ENCODE peak calls at places on chromosome 2, in eight cellular contexts. G is uterus, W is right lobe of liver, E is lung, X is neural progenitor cell, U is A549, L is Panc1, I is spleen. A is an unnamed sample.

GRCh38 chr2:91442246-91442905 is 2750.9 kb downstream of the RPIA start:
- DNase-seq in G (no peak), W (peak; percentile 62), E (no peak), X (peak; percentile 2), U (no peak), L (no peak), I (peak; percentile 80), A (peak; percentile 27)

GRCh38 chr2:171568085-171568484 is 45.8 kb downstream of the CYBRD1 start:
- DNase-seq in G (no peak), W (no peak), E (no peak), X (no peak), U (no peak), L (no peak), I (no peak), A (no peak)

GRCh38 chr2:158407031-158407430 is 49.5 kb downstream of the CCDC148 start:
- DNase-seq in G (no peak), W (no peak), E (no peak), X (no peak), U (no peak), L (no peak), I (no peak), A (no peak)

GRCh38 chr2:139720056-139720455 is 939.9 kb upstream of the NXPH2 start:
- DNase-seq in G (no peak), W (no peak), E (no peak), X (no peak), U (no peak), L (no peak), I (no peak), A (no peak)

GRCh38 chr2:96875498-96876035 is 5.7 kb upstream of the SEMA4C start:
- DNase-seq in G (no peak), W (no peak), E (no peak), X (peak; percentile 83), U (no peak), L (no peak), I (no peak), A (no peak)

GRCh38 chr2:72210470-72210869 is 62.8 kb upstream of the CYP26B1 start:
- DNase-seq in G (no peak), W (no peak), E (no peak), X (no peak), U (peak; percentile 43), L (no peak), I (no peak), A (no peak)

GRCh38 chr2:23354554-23354953 is 30.4 kb upstream of the KLHL29 start:
- DNase-seq in G (no peak), W (no peak), E (no peak), X (no peak), U (no peak), L (no peak), I (no peak), A (no peak)

GRCh38 chr2:230893881-230894781 is 29.4 kb downstream of the ITM2C start:
- DNase-seq in G (peak; percentile 5), W (peak; percentile 39), E (no peak), X (peak; percentile 33), U (no peak), L (no peak), I (peak; percentile 88), A (no peak)

GRCh38 chr2:43219383-43220228 is 6.8 kb downstream of the ZFP36L2 start:
- DNase-seq in G (peak; percentile 87), W (peak; percentile 94), E (peak; percentile 88), X (peak; percentile 57), U (peak; percentile 93), L (peak; percentile 77), I (peak; percentile 97), A (peak; percentile 93)

GRCh38 chr2:64221935-64222334 is 77.7 kb upstream of the PELI1 start:
- DNase-seq in G (no peak), W (no peak), E (no peak), X (no peak), U (no peak), L (no peak), I (no peak), A (no peak)

GRCh38 chr2:72934683-72935610 is 17.6 kb downstream of the EMX1 start:
- DNase-seq in G (no peak), W (peak; percentile 48), E (no peak), X (peak; percentile 65), U (peak; percentile 59), L (no peak), I (peak; percentile 50), A (peak; percentile 42)

GRCh38 chr2:103875111-103875510 is 978.8 kb upstream of the POU3F3 start:
- DNase-seq in G (no peak), W (no peak), E (no peak), X (no peak), U (no peak), L (no peak), I (no peak), A (no peak)

GRCh38 chr2:28347596-28347995 is 45.1 kb upstream of the FOSL2 start:
- DNase-seq in G (no peak), W (peak; percentile 42), E (no peak), X (no peak), U (no peak), L (no peak), I (peak; percentile 74), A (peak; percentile 46)

GRCh38 chr2:197209742-197210408 is 100.7 kb downstream of the ANKRD44 start:
- DNase-seq in G (no peak), W (no peak), E (peak; percentile 73), X (no peak), U (no peak), L (no peak), I (no peak), A (no peak)

GRCh38 chr2:195899226-195899625 is 169.4 kb downstream of the DNAH7 start:
- DNase-seq in G (no peak), W (no peak), E (no peak), X (no peak), U (no peak), L (no peak), I (no peak), A (no peak)

GRCh38 chr2:54429055-54429454 is 27.1 kb upstream of the SPTBN1 start:
- DNase-seq in G (no peak), W (no peak), E (no peak), X (no peak), U (no peak), L (no peak), I (no peak), A (no peak)

GRCh38 chr2:234422242-234422641 is 74.6 kb downstream of the ARL4C start:
- DNase-seq in G (no peak), W (no peak), E (no peak), X (no peak), U (peak; percentile 92), L (peak; percentile 93), I (no peak), A (no peak)
- TF ChIP-seq CTCF in G (no peak), W (no peak), E (no peak), X (no peak), U (no peak), L (no peak), I (no peak), A (no peak)

GRCh38 chr2:45888167-45888566 is 236.7 kb downstream of the PRKCE start:
- DNase-seq in G (no peak), W (no peak), E (no peak), X (no peak), U (no peak), L (no peak), I (no peak), A (no peak)

GRCh38 chr2:45888641-45889040 is 237.2 kb downstream of the PRKCE start:
- DNase-seq in G (no peak), W (no peak), E (no peak), X (no peak), U (no peak), L (no peak), I (no peak), A (no peak)

GRCh38 chr2:45889620-45890019 is 238.1 kb downstream of the PRKCE start:
- DNase-seq in G (no peak), W (no peak), E (no peak), X (no peak), U (no peak), L (no peak), I (no peak), A (no peak)

GRCh38 chr2:45890094-45890646 is 238.7 kb downstream of the PRKCE start:
- DNase-seq in G (no peak), W (no peak), E (no peak), X (no peak), U (no peak), L (no peak), I (no peak), A (no peak)

DNA sequence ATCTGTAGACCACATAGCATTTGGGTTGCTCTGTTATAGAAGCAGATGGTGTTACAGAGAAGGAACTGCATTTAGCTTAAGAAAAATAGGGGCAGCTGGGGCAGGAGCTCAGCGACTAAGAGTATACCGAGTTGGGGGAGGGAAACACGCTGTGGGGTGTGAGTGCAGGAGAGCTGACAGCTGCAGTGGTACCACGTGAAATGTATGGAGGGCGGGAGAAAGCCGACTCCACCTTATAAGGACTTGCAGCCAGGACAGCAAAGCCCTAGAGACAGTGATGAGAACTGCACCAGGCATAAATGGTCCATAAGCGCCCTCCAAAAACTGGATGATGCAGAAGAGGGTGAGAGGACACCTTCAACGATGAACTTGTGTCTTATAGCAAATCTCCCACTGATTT is 237.6 kb downstream of the PRKCE start:
- DNase-seq in G (no peak), W (no peak), E (no peak), X (peak; percentile 33), U (peak; percentile 18), L (no peak), I (peak; percentile 83), A (no peak)
- H3K4me1 ChIP-seq in G (peaks cover 34% of the 10 kb centered on the region), W (peaks cover 4% of the 10 kb centered on the region), E (peaks cover 35% of the 10 kb centered on the region), X (no peaks in the 10 kb centered on the region), U (no peaks in the 10 kb centered on the region), L (no peaks in the 10 kb centered on the region), I (peaks cover 98% of the 10 kb centered on the region), A (no peaks in the 10 kb centered on the region)

DNA sequence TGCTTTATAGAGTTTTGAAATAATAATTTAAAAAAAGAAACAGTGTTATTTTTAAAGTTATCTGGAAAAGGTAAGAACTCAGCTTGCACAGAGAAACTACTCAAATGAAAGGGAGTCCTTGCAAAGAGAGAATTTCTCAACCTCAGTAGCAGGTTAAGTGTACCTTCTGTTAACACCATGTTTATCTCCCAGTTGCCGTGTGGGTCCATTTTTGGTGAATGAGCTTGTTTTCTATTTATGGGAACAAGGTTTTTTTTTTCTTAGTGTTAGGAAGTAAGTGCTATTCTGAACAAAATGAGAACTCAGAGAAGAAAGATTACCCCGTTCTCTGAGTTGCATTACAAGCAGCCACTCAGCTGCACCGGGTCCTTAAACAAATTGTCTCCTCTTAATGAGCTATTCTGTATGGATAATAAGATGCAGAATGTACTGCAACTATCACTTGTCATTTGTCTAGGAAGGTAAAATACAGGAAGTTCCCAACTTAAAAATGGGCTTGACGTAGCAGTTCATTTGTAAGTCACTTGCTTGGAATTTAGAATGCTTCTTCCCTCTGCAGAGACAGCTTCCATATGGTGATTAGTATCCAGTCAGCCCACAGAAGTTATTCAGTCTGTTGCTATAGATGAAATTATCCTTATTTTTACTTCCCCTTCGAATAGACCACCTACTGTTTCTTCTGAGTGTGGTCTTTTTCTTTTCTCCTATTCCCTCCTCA is 74.9 kb downstream of the LTBP1 start:
- DNase-seq in G (no peak), W (no peak), E (no peak), X (no peak), U (peak; percentile 45), L (no peak), I (no peak), A (no peak)
- H3K4me3 ChIP-seq in G (no peak overlapping the region), W (no peak overlapping the region), E (no peak overlapping the region), X (no peak overlapping the region), U (no peak overlapping the region), L (no peak overlapping the region), I (no peak overlapping the region), A (peak overlapping the region; percentile 10)

DNA sequence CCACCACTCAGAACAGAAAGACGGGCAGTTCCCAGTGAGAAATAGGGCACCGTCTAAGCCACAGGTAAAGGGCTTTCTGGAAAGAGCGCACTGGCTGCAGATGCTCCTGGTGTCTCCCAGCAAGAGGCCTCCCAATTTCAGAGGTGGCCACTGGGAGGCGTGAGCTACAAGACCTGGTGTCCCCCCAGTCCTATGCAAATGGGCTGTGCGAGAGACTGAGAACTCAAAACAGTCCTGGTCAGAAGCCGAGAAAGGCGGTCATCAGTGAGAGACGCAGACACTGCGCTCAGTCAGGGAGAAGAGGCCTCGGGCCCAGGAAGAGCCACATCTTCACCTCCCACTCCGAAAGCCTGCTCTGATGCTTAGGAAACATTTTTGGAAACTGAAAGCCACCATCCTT is 179.5 kb downstream of the EIPR1 start:
- DNase-seq in G (no peak), W (no peak), E (no peak), X (peak; percentile 80), U (peak; percentile 58), L (no peak), I (no peak), A (no peak)
- TF ChIP-seq CTCF in G (no peak), W (no peak), E (no peak), X (peak; percentile 63), U (no peak), L (no peak), I (no peak), A (no peak)